ENCODE peak calls at places on chromosomes 4 and X, in five cellular contexts. G is activated T-helper 1 cell treated with Interleukin-2 at 50 U/mL for 16 hours; S is stimulated activated CD8-positive, alpha-beta memory T cell treated with anti-CD3 and anti-CD28 coated beads, Interleukin-12 subunit alpha, Interleukin-12 subunit beta, amount 100 ng/mL, for 1 hour; P is NCI-H1417; N is NCI-H2081. L is an unnamed sample.
A peak's percentile ranks its signal among the peaks of the same experiment; 100 is the strongest.

GRCh38 chrX:40012039-40012799 is 85.5 kb downstream of the BCOR start:
- DNase-seq in S (no peak), P (peak; percentile 85), G (no peak), N (peak; percentile 15), L (no peak)

GRCh38 chr4:47741200-47741599 is 96.7 kb downstream of the CORIN start:
- DNase-seq in P (no peak), S (no peak), G (no peak), N (no peak), L (no peak)

GRCh38 chr4:56737666-56738065 is 56.6 kb upstream of the HOPX start:
- DNase-seq in N (no peak), S (no peak), G (no peak), P (no peak), L (no peak)

GRCh38 chr4:186839122-186840037 is 115.7 kb upstream of the FAT1 start:
- DNase-seq in P (no peak), S (no peak), G (no peak), N (no peak), L (no peak)

GRCh38 chr4:48268956-48269860 is at the start of gene TEC:
- DNase-seq in P (peak; percentile 86), N (peak; percentile 35), G (no peak), S (peak; percentile 4), L (no peak)

GRCh38 chr4:38514465-38515146 is 149.4 kb upstream of the KLF3 start:
- DNase-seq in G (no peak), N (no peak), S (no peak), P (peak; percentile 4), L (no peak)

GRCh38 chr4:19408488-19408887 is 843.2 kb upstream of the SLIT2 start:
- DNase-seq in G (no peak), N (no peak), P (peak; percentile 7), S (no peak), L (no peak)

GRCh38 chr4:158042591-158043030 is 130.2 kb downstream of the GASK1B start:
- DNase-seq in N (no peak), G (no peak), P (no peak), S (no peak), L (no peak)

GRCh38 chr4:183485411-183486160 is 19.3 kb upstream of the ING2 start:
- DNase-seq in S (no peak), P (no peak), G (no peak), N (no peak), L (no peak)

GRCh38 chr4:108060164-108060563 is 70.5 kb downstream of the HADH start:
- DNase-seq in G (no peak), P (no peak), N (no peak), S (no peak), L (no peak)

GRCh38 chr4:177489847-177490246 is 47.6 kb upstream of the AGA start:
- DNase-seq in G (no peak), S (no peak), N (no peak), P (no peak), L (no peak)

GRCh38 chr4:109266236-109266635 is 36.2 kb downstream of the COL25A1 start:
- DNase-seq in S (no peak), P (no peak), G (no peak), N (no peak), L (no peak)

GRCh38 chr4:160224049-160224448 is 1121.2 kb downstream of the RAPGEF2 start:
- DNase-seq in N (no peak), G (no peak), P (no peak), S (no peak), L (no peak)

GRCh38 chr4:110619401-110620247 is 3.3 kb downstream of the PITX2 start:
- DNase-seq in G (no peak), S (no peak), N (no peak), P (no peak), L (no peak)

GRCh38 chr4:132195181-132195580 is 953.9 kb upstream of the PCDH10 start:
- DNase-seq in P (no peak), G (no peak), N (no peak), S (no peak), L (no peak)

GRCh38 chrX:131987252-131987651 is 35.9 kb upstream of the STK26 start:
- DNase-seq in P (no peak), S (no peak), G (no peak), N (no peak), L (no peak)

GRCh38 chrX:129876734-129877395 is 29.1 kb upstream of the UTP14A start:
- DNase-seq in P (no peak), N (no peak), G (no peak), S (no peak), L (no peak)